ENCODE peak calls at places on chromosomes 12 and 14, in five cellular contexts. One of them, this sample, is unnamed.

GRCh38 chr12:57008113-57008687 is 1.9 kb upstream of the ZBTB39 start:
- DNase-seq in thoracic aorta: no peak
- DNase-seq in CD4-positive, alpha-beta T cell: no peak
- DNase-seq in AG10803: peak
- DNase-seq in epithelial cell of esophagus: peak
- DNase-seq in this sample: peak

GRCh38 chr12:111362687-111363475 is 6.0 kb downstream of the PHETA1 start:
- DNase-seq in epithelial cell of esophagus: no peak
- DNase-seq in AG10803: no peak
- DNase-seq in CD4-positive, alpha-beta T cell: no peak
- DNase-seq in thoracic aorta: no peak
- DNase-seq in this sample: no peak

GRCh38 chr14:99612737-99613330 is 8.8 kb upstream of the CCDC85C start:
- DNase-seq in thoracic aorta: no peak
- DNase-seq in epithelial cell of esophagus: peak
- DNase-seq in AG10803: peak
- DNase-seq in CD4-positive, alpha-beta T cell: no peak
- DNase-seq in this sample: peak

GRCh38 chr12:94789510-94790225 is 139.3 kb upstream of the TMCC3 start:
- DNase-seq in epithelial cell of esophagus: no peak
- DNase-seq in CD4-positive, alpha-beta T cell: no peak
- DNase-seq in AG10803: no peak
- DNase-seq in thoracic aorta: no peak
- DNase-seq in this sample: no peak

GRCh38 chr14:44866322-44866721 is 95.4 kb downstream of the KLHL28 start:
- DNase-seq in thoracic aorta: no peak
- DNase-seq in AG10803: no peak
- DNase-seq in CD4-positive, alpha-beta T cell: no peak
- DNase-seq in epithelial cell of esophagus: no peak
- DNase-seq in this sample: no peak

GRCh38 chr14:101241807-101242278 is 319.5 kb upstream of the DIO3 start:
- DNase-seq in CD4-positive, alpha-beta T cell: no peak
- DNase-seq in AG10803: no peak
- DNase-seq in thoracic aorta: no peak
- DNase-seq in epithelial cell of esophagus: no peak
- DNase-seq in this sample: no peak

GRCh38 chr12:131459666-131460365 is 251.1 kb upstream of the SFSWAP start:
- DNase-seq in AG10803: no peak
- DNase-seq in epithelial cell of esophagus: no peak
- DNase-seq in CD4-positive, alpha-beta T cell: no peak
- DNase-seq in thoracic aorta: no peak
- DNase-seq in this sample: no peak

GRCh38 chr12:64610660-64611429 is 550 bp downstream of the RASSF3 start:
- DNase-seq in AG10803: peak
- DNase-seq in CD4-positive, alpha-beta T cell: peak
- DNase-seq in thoracic aorta: no peak
- DNase-seq in epithelial cell of esophagus: peak
- DNase-seq in this sample: peak

GRCh38 chr12:8906781-8907180 is 7.5 kb upstream of the PHC1 start:
- DNase-seq in AG10803: no peak
- DNase-seq in thoracic aorta: no peak
- DNase-seq in CD4-positive, alpha-beta T cell: no peak
- DNase-seq in epithelial cell of esophagus: no peak
- DNase-seq in this sample: no peak

GRCh38 chr14:90425480-90425879 is 28.7 kb downstream of the CALM1 start:
- DNase-seq in thoracic aorta: no peak
- DNase-seq in AG10803: no peak
- DNase-seq in epithelial cell of esophagus: no peak
- DNase-seq in CD4-positive, alpha-beta T cell: no peak
- DNase-seq in this sample: no peak

GRCh38 chr12:62598846-62599245 is 132.2 kb downstream of the MON2 start:
- DNase-seq in thoracic aorta: no peak
- DNase-seq in epithelial cell of esophagus: no peak
- DNase-seq in CD4-positive, alpha-beta T cell: no peak
- DNase-seq in AG10803: no peak
- DNase-seq in this sample: no peak

GRCh38 chr14:49621114-49621881 is 699 bp downstream of the MGAT2 start:
- DNase-seq in AG10803: peak
- DNase-seq in thoracic aorta: peak
- DNase-seq in CD4-positive, alpha-beta T cell: no peak
- DNase-seq in epithelial cell of esophagus: no peak
- DNase-seq in this sample: peak

GRCh38 chr12:57135939-57136338 is 7.7 kb downstream of the LRP1 start:
- DNase-seq in thoracic aorta: no peak
- DNase-seq in epithelial cell of esophagus: no peak
- DNase-seq in CD4-positive, alpha-beta T cell: no peak
- DNase-seq in AG10803: peak
- DNase-seq in this sample: peak

GRCh38 chr12:100114574-100114973 is 28.1 kb downstream of the BLTP3B start:
- DNase-seq in CD4-positive, alpha-beta T cell: no peak
- DNase-seq in epithelial cell of esophagus: no peak
- DNase-seq in thoracic aorta: no peak
- DNase-seq in AG10803: peak
- DNase-seq in this sample: peak

GRCh38 chr12:102965281-102966155 is 8.0 kb downstream of the ASCL1 start:
- DNase-seq in AG10803: no peak
- DNase-seq in epithelial cell of esophagus: no peak
- DNase-seq in thoracic aorta: no peak
- DNase-seq in CD4-positive, alpha-beta T cell: no peak
- DNase-seq in this sample: no peak

GRCh38 chr14:75542585-75543091 is 20.4 kb downstream of the BATF start:
- DNase-seq in CD4-positive, alpha-beta T cell: peak
- DNase-seq in AG10803: peak
- DNase-seq in thoracic aorta: peak
- DNase-seq in epithelial cell of esophagus: no peak
- DNase-seq in this sample: peak

GRCh38 chr14:68663385-68664076 is 129.3 kb downstream of the ZFP36L1 start:
- DNase-seq in thoracic aorta: no peak
- DNase-seq in AG10803: peak
- DNase-seq in epithelial cell of esophagus: no peak
- DNase-seq in CD4-positive, alpha-beta T cell: no peak
- DNase-seq in this sample: peak

GRCh38 chr14:55512421-55512820 is 67.6 kb upstream of the KTN1 start:
- DNase-seq in thoracic aorta: no peak
- DNase-seq in CD4-positive, alpha-beta T cell: no peak
- DNase-seq in AG10803: peak
- DNase-seq in epithelial cell of esophagus: no peak
- DNase-seq in this sample: no peak

GRCh38 chr12:100401660-100402059 is 44.8 kb downstream of the SLC17A8 start:
- DNase-seq in epithelial cell of esophagus: peak
- DNase-seq in CD4-positive, alpha-beta T cell: no peak
- DNase-seq in thoracic aorta: no peak
- DNase-seq in AG10803: peak
- DNase-seq in this sample: peak

GRCh38 chr12:32108829-32109228 is 2.2 kb downstream of the BICD1 start:
- DNase-seq in AG10803: no peak
- DNase-seq in epithelial cell of esophagus: no peak
- DNase-seq in thoracic aorta: no peak
- DNase-seq in CD4-positive, alpha-beta T cell: no peak
- DNase-seq in this sample: no peak

DNA sequence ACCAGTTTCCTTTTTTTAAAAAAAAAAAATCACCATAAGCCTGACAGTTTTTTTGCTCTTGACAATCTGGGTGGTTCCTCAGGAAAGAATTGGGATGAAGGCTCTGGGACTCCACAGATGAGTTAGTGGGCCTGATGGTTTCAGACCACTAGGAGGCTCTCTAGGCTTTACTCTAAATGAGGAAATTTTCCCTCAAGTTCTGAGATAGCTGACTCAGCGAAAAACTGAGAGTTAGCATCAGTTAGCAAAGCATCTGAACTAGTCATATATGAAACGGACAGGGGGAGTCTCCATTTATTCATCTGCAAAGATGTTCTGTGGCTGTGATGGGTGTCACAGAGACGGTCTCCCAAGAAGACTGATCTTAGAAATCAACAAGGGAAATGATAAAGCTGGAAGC is 314.3 kb upstream of the OR4E1 start:
- DNase-seq in CD4-positive, alpha-beta T cell: no peak
- DNase-seq in epithelial cell of esophagus: peak
- DNase-seq in AG10803: peak
- DNase-seq in thoracic aorta: no peak
- DNase-seq in this sample: peak
- TF ChIP-seq CTCF in CD4-positive, alpha-beta T cell: peak
- TF ChIP-seq CTCF in epithelial cell of esophagus: peak
- TF ChIP-seq CTCF in AG10803: peak
- TF ChIP-seq CTCF in thoracic aorta: no peak
- TF ChIP-seq CTCF in this sample: peak

GRCh38 chr12:4277205-4277543 is 3.6 kb downstream of the CCND2 start:
- DNase-seq in CD4-positive, alpha-beta T cell: no peak
- DNase-seq in AG10803: no peak
- DNase-seq in epithelial cell of esophagus: no peak
- DNase-seq in thoracic aorta: no peak
- DNase-seq in this sample: no peak
- TF ChIP-seq CTCF in CD4-positive, alpha-beta T cell: peak
- TF ChIP-seq CTCF in AG10803: no peak
- TF ChIP-seq CTCF in epithelial cell of esophagus: no peak
- TF ChIP-seq CTCF in thoracic aorta: peak
- TF ChIP-seq CTCF in this sample: no peak

GRCh38 chr12:127559349-127560040 is 707.5 kb upstream of the TMEM132C start:
- DNase-seq in CD4-positive, alpha-beta T cell: no peak
- DNase-seq in AG10803: peak
- DNase-seq in thoracic aorta: no peak
- DNase-seq in epithelial cell of esophagus: peak
- DNase-seq in this sample: peak
- TF ChIP-seq CTCF in CD4-positive, alpha-beta T cell: no peak
- TF ChIP-seq CTCF in AG10803: peak
- TF ChIP-seq CTCF in thoracic aorta: no peak
- TF ChIP-seq CTCF in epithelial cell of esophagus: no peak
- TF ChIP-seq CTCF in this sample: peak

DNA sequence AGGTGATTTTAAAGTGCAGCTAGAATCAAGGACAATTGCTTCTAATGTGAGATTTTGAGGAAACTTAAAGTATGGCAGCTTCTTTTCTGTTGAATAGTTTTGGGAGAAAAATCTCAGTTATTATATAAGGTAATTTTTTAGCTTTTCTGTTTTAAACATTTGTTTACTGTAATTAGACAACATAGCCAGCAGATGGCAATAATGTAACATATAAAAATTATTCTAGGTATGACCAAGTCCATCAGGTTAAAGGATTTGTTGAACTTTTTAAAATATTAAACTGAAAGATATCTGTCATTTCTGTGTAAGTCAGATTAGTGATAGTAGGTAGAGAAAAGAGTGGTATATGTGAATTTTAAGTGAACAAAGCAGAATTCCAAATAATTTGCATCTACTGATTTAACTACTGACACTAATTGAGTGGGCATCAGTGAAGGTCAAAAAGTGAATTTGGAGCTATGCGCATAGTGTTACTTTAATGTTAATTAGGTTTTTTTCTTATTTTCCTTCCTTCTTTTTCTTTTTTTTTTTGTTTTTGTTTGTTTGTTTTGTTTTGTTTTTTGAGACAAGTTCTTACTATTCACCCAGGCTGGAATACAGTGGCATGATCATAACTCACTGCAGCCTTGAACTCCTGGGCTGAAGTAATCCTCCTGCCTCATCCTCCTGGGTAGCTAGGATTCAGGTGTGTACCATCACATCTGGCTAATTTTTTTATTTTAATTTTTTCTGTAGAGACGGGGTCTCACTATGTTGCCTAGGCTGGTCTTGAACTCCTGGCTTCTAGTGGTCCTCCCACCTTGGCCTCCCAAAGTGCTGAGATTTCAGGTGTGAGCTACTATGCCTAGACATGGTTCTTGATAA is 18.6 kb downstream of the PRORP start:
- DNase-seq in epithelial cell of esophagus: peak
- DNase-seq in thoracic aorta: no peak
- DNase-seq in CD4-positive, alpha-beta T cell: no peak
- DNase-seq in AG10803: peak
- DNase-seq in this sample: peak
- TF ChIP-seq CTCF in epithelial cell of esophagus: no peak
- TF ChIP-seq CTCF in thoracic aorta: peak
- TF ChIP-seq CTCF in CD4-positive, alpha-beta T cell: peak
- TF ChIP-seq CTCF in AG10803: peak
- TF ChIP-seq CTCF in this sample: peak

DNA sequence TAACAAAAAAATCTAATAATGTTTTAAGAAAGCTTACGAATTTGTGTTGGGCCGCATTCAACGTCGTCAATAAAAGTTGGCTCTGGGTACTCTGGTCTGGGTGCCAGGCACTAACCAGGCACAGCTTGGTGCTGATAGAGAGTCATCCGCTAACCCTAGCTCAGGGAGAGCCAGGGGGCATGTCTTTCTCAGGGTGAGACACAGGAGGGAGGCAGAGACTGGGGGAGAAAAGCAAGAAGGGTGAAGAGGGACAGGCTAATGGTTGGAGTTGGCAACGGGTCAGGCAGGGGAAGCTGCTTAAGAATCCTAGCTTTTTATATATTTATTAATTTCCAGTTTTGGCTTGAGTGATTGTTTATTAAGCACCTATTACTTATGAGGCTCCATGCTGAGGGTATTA is 105.0 kb downstream of the CMKLR1 start:
- DNase-seq in epithelial cell of esophagus: no peak
- DNase-seq in AG10803: peak
- DNase-seq in CD4-positive, alpha-beta T cell: no peak
- DNase-seq in thoracic aorta: peak
- DNase-seq in this sample: peak
- TF ChIP-seq CTCF in epithelial cell of esophagus: no peak
- TF ChIP-seq CTCF in AG10803: peak
- TF ChIP-seq CTCF in CD4-positive, alpha-beta T cell: no peak
- TF ChIP-seq CTCF in thoracic aorta: peak
- TF ChIP-seq CTCF in this sample: peak

DNA sequence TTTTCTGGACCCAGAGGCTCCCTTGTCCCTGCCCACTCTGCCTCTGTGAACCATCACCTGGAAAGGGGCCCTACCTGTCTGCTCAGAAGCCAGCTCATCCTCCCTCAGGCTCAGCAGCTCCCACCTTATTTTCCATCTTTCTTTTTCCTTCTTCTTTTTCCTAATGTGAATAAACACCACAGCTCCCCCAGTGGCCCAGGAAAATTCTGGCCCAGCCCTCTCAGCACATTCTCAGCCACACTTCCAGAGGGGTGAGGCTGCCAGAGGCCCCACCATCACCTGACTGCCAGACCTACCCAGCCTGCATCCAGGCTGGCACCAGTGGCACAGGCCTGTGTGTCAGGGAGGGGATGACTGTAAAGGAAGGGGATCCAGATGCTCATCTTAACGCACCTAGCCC is 23.0 kb downstream of the ZFHX2 start:
- DNase-seq in epithelial cell of esophagus: peak
- DNase-seq in AG10803: no peak
- DNase-seq in thoracic aorta: no peak
- DNase-seq in CD4-positive, alpha-beta T cell: no peak
- DNase-seq in this sample: no peak
- TF ChIP-seq CTCF in epithelial cell of esophagus: peak
- TF ChIP-seq CTCF in AG10803: no peak
- TF ChIP-seq CTCF in thoracic aorta: no peak
- TF ChIP-seq CTCF in CD4-positive, alpha-beta T cell: no peak
- TF ChIP-seq CTCF in this sample: peak

GRCh38 chr12:69274861-69275260 is 35.5 kb downstream of the CPSF6 start:
- DNase-seq in CD4-positive, alpha-beta T cell: no peak
- DNase-seq in thoracic aorta: no peak
- DNase-seq in epithelial cell of esophagus: peak
- DNase-seq in AG10803: peak
- DNase-seq in this sample: peak

GRCh38 chr12:69265205-69265604 is 25.8 kb downstream of the CPSF6 start:
- DNase-seq in epithelial cell of esophagus: no peak
- DNase-seq in AG10803: no peak
- DNase-seq in CD4-positive, alpha-beta T cell: no peak
- DNase-seq in thoracic aorta: no peak
- DNase-seq in this sample: no peak

GRCh38 chr12:69272511-69272910 is 33.1 kb downstream of the CPSF6 start:
- DNase-seq in CD4-positive, alpha-beta T cell: no peak
- DNase-seq in epithelial cell of esophagus: no peak
- DNase-seq in thoracic aorta: no peak
- DNase-seq in AG10803: no peak
- DNase-seq in this sample: no peak

GRCh38 chr12:69266045-69266635 is 26.8 kb downstream of the CPSF6 start:
- DNase-seq in AG10803: peak
- DNase-seq in epithelial cell of esophagus: peak
- DNase-seq in thoracic aorta: no peak
- DNase-seq in CD4-positive, alpha-beta T cell: no peak
- DNase-seq in this sample: peak

GRCh38 chr12:69269736-69270135 is 30.4 kb downstream of the CPSF6 start:
- DNase-seq in epithelial cell of esophagus: no peak
- DNase-seq in thoracic aorta: no peak
- DNase-seq in AG10803: no peak
- DNase-seq in CD4-positive, alpha-beta T cell: no peak
- DNase-seq in this sample: peak
- TF ChIP-seq CTCF in epithelial cell of esophagus: no peak
- TF ChIP-seq CTCF in thoracic aorta: no peak
- TF ChIP-seq CTCF in AG10803: no peak
- TF ChIP-seq CTCF in CD4-positive, alpha-beta T cell: no peak
- TF ChIP-seq CTCF in this sample: no peak

This sample was measured in fibroblast of villous mesenchyme.